ENCODE peak calls at places on chromosomes 5 and 9, in seven cellular contexts. P is testis, Y is ascending aorta, O is GM23338, W is psoas muscle, T is mucosa of descending colon, A is uterus. S is an unnamed sample. For H3K4me1, the result is how much of the 10 kb centered on the place peaks cover.

GRCh38 chr5:21219255-21219654 is 1231.3 kb upstream of the CDH18 start:
- DNase-seq in A (no peak), P (no peak), O (no peak), T (no peak), Y (no peak), W (no peak), S (no peak)

GRCh38 chr9:78607853-78608252 is 310.9 kb downstream of the PSAT1 start:
- DNase-seq in Y (no peak), O (no peak), A (no peak), T (no peak), P (no peak), W (no peak), S (no peak)

GRCh38 chr9:137731216-137731946 is 112.6 kb downstream of the EHMT1 start:
- DNase-seq in T (no peak), W (peak), P (no peak), O (no peak), Y (no peak), A (no peak), S (no peak)

GRCh38 chr5:129905467-129906176 is 1.4 kb downstream of the CHSY3 start:
- DNase-seq in W (peak), A (peak), Y (no peak), T (no peak), O (peak), P (peak), S (peak)

GRCh38 chr5:38022621-38023020 is 182.8 kb upstream of the GDNF start:
- DNase-seq in W (no peak), Y (no peak), T (no peak), O (no peak), P (no peak), A (no peak), S (no peak)

GRCh38 chr5:10584714-10585113 is 20.8 kb downstream of the ANKRD33B start:
- DNase-seq in A (no peak), O (no peak), P (no peak), Y (no peak), T (no peak), W (no peak), S (no peak)

GRCh38 chr5:147483961-147484707 is 25.7 kb downstream of the DPYSL3 start:
- DNase-seq in O (no peak), Y (no peak), A (peak), W (peak), P (peak), T (peak), S (peak)

GRCh38 chr9:96486351-96487029 is 36.5 kb downstream of the HABP4 start:
- DNase-seq in O (no peak), T (no peak), W (peak), A (peak), Y (no peak), P (peak), S (peak)

GRCh38 chr5:174532453-174533126 is 191.8 kb upstream of the MSX2 start:
- DNase-seq in T (peak), Y (peak), W (peak), O (peak), A (peak), P (peak), S (peak)

GRCh38 chr9:89623925-89624420 is 19.2 kb downstream of the GADD45G start:
- DNase-seq in P (no peak), T (no peak), Y (no peak), W (peak), A (no peak), O (no peak), S (no peak)

GRCh38 chr5:178839319-178839704 is 20.4 kb upstream of the ZNF354B start:
- DNase-seq in O (peak), T (no peak), A (no peak), W (no peak), P (peak), Y (no peak), S (no peak)

GRCh38 chr5:17229308-17229707 is 11.9 kb downstream of the BASP1 start:
- DNase-seq in W (no peak), O (no peak), T (no peak), Y (no peak), P (no peak), A (no peak), S (no peak)

GRCh38 chr9:120532891-120533290 is 47.1 kb downstream of the CDK5RAP2 start:
- DNase-seq in A (no peak), W (no peak), T (no peak), Y (no peak), P (no peak), O (no peak), S (no peak)

GRCh38 chr9:120534266-120534665 is 45.7 kb downstream of the CDK5RAP2 start:
- DNase-seq in W (no peak), T (no peak), Y (no peak), P (no peak), O (no peak), A (no peak), S (no peak)

GRCh38 chr9:120536094-120536493 is 43.9 kb downstream of the CDK5RAP2 start:
- DNase-seq in T (no peak), Y (no peak), W (no peak), O (no peak), P (no peak), A (no peak), S (no peak)

GRCh38 chr9:120531683-120532300 is 48.2 kb downstream of the CDK5RAP2 start:
- DNase-seq in P (no peak), Y (no peak), O (peak), T (no peak), W (no peak), A (no peak), S (no peak)

GRCh38 chr9:120532475-120532874 is 47.5 kb downstream of the CDK5RAP2 start:
- DNase-seq in T (peak), W (peak), O (no peak), Y (no peak), A (no peak), P (peak), S (peak)
- H3K4me3 ChIP-seq in T (no peak), W (no peak), O (no peak), Y (no peak), A (no peak), P (no peak), S (no peak)

DNA sequence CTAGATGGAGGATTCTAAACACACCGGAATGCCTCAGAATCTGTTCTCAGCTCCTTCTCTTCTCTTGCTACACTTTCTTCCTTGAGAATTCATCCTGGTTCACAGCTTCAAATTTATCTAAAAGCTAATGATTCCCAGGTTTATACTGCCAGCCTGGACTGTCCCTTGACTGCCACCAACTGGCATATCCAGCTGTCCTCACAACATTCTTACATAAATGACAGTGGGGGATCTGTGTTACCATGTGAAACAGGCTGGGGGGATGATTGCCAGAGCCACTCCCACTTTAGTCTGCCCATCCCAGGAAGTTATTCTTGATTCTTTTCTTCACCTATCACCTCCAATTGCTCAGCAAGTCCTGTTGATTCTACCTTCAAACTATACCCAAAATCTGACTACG is 27.2 kb upstream of the ZFR start:
- DNase-seq in W (no peak), Y (no peak), P (peak), O (peak), A (no peak), T (no peak), S (no peak)
- TF ChIP-seq CTCF in W (no peak), Y (no peak), P (no peak), O (peak), A (no peak), T (no peak), S (no peak)

GRCh38 chr9:115043632-115044031 is 74.3 kb downstream of the TNC start:
- DNase-seq in P (no peak), O (no peak), A (no peak), Y (no peak), W (no peak), T (no peak), S (no peak)
- H3K4me1 ChIP-seq in P (under half), O (under half), A (under half), Y (under half), W (under half), T (under half), S (under half)

GRCh38 chr5:159330131-159330530 is at the start of gene IL12B:
- DNase-seq in A (no peak), Y (no peak), T (no peak), W (no peak), O (no peak), P (no peak), S (no peak)
- H3K4me3 ChIP-seq in A (no peak), Y (peak), T (no peak), W (peak), O (peak), P (peak), S (peak)

GRCh38 chr5:148759101-148759500 is 67.3 kb upstream of the ADRB2 start:
- DNase-seq in Y (no peak), P (no peak), T (no peak), W (no peak), O (no peak), A (no peak), S (no peak)

GRCh38 chr5:148769941-148770340 is 56.5 kb upstream of the ADRB2 start:
- DNase-seq in W (no peak), A (no peak), T (no peak), Y (no peak), O (no peak), P (no peak), S (no peak)

GRCh38 chr5:148760945-148761638 is 65.3 kb upstream of the ADRB2 start:
- DNase-seq in P (no peak), Y (no peak), T (no peak), W (no peak), A (no peak), O (no peak), S (no peak)

GRCh38 chr5:148768801-148769415 is 57.5 kb upstream of the ADRB2 start:
- DNase-seq in T (no peak), W (no peak), P (no peak), Y (no peak), O (no peak), A (no peak), S (no peak)

DNA sequence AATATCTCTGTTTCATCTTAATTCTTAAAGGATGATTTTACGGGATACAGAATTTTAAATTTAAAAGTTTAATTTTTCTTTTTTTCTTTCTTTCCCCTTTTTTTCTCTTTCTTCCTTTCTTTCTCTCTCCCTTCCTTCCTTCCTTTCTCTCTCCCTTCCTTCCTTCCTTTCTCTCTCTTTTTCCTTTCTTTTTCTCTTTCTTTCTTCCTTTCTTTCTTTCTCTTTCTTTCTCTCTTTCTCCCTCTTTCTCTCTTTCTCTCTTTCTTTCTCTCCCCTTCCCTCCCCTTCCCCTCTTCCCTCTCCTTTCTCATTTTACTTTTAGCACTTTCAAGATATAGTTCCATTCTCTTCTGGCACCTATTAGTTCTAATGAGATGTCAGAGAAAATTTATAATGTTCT is 61.4 kb upstream of the ADRB2 start:
- DNase-seq in O (no peak), A (no peak), P (no peak), T (no peak), W (no peak), Y (no peak), S (no peak)
- TF ChIP-seq CTCF in O (no peak), A (no peak), P (no peak), T (no peak), W (no peak), Y (no peak), S (no peak)

DNA sequence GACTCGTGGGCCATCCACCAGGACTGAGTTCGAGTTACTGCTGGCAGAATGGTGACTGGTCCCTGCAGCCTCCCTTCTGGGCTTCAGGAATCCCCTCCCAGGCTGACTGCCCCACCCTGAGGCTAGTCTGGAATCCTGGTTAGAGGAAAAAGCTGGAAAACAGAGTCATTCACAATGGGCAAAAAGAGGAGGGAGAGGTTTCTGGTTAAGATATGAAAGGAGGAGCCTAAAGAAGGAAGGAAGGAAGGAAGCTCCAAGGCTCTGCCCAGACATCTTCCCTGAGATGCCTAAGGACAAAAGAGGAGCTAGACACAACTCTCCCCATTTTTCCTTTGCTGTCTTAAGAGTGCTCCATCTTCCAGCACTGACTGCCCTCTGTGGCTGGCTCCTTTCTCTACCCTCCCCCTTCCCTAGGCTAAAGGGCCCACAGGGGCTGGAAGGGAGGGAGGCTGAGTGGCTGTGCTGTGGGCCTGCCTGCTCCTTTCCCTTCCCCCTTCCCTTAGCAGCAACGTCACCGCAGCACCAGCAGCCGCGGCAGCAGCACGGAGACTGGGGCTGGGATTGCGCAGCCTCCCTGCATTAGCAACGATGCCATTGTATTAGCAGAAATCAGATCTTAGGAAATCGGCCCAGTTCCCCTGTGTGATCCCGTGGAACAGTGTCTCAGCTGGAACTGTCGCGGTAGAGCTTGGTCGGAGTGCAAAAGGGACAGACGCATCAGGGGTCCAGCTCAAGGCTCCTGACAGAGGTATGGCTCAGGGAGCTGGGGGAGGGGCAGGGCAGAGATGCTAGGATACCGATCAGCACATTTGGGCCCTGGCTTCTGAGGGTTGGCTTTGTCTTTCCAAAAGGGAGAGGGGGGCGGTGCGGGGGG is 48.7 kb downstream of the RUSC2 start:
- DNase-seq in P (peak), Y (peak), T (peak), O (peak), A (peak), W (peak), S (peak)
- H3K4me1 ChIP-seq in P (under half), Y (half or more), T (under half), O (under half), A (under half), W (half or more), S (half or more)